ENCODE peak calls at places on chromosomes 6 and 20, in four cellular contexts. P is RPMI7951, E is foreskin fibroblast, Q is nephron progenitor cell. O is an unnamed sample.
A peak's percentile ranks its signal among the peaks of the same experiment; 100 is the strongest.

GRCh38 chr20:30811896-30812671 is 445.4 kb upstream of the DEFB115 start:
- DNase-seq in Q (no peak), E (peak; percentile 32), P (peak; percentile 48), O (no peak)

GRCh38 chr20:6698056-6698455 is 69.4 kb upstream of the BMP2 start:
- DNase-seq in E (no peak), Q (no peak), P (peak; percentile 40), O (no peak)

GRCh38 chr6:128208078-128208477 is 307.2 kb upstream of the THEMIS start:
- DNase-seq in Q (no peak), P (peak; percentile 67), E (no peak), O (no peak)

GRCh38 chr6:85868685-85869084 is 226.0 kb upstream of the SYNCRIP start:
- DNase-seq in P (no peak), Q (no peak), E (no peak), O (no peak)

GRCh38 chr6:158278015-158278414 is 34.2 kb upstream of the TULP4 start:
- DNase-seq in P (no peak), Q (no peak), E (no peak), O (no peak)

GRCh38 chr20:32072168-32072721 is 20.2 kb downstream of the HCK start:
- DNase-seq in E (no peak), P (no peak), Q (no peak), O (no peak)

GRCh38 chr6:52598123-52598823 is 21.4 kb upstream of the TRAM2 start:
- DNase-seq in Q (peak; percentile 70), P (peak; percentile 91), E (peak; percentile 77), O (peak; percentile 91)

GRCh38 chr6:154502564-154502963 is 7.9 kb downstream of the CNKSR3 start:
- DNase-seq in P (no peak), E (no peak), Q (no peak), O (no peak)

GRCh38 chr6:145139451-145139850 is 595.9 kb downstream of the EPM2A start:
- DNase-seq in Q (no peak), E (peak; percentile 81), P (peak; percentile 5), O (peak; percentile 72)

GRCh38 chr6:161257778-161258457 is 15.9 kb downstream of the AGPAT4 start:
- DNase-seq in E (peak; percentile 91), Q (no peak), P (peak; percentile 97), O (no peak)

GRCh38 chr20:64196831-64197418 is 32.7 kb downstream of the MYT1 start:
- DNase-seq in Q (no peak), P (no peak), E (no peak), O (no peak)

GRCh38 chr6:93036835-93037234 is 382.5 kb downstream of the EPHA7 start:
- DNase-seq in Q (no peak), P (no peak), E (no peak), O (peak; percentile 64)

GRCh38 chr6:45617441-45617840 is 239.7 kb upstream of the SUPT3H start:
- DNase-seq in P (peak; percentile 99), E (no peak), Q (no peak), O (no peak)

GRCh38 chr6:54722328-54722727 is 124.2 kb upstream of the FAM83B start:
- DNase-seq in Q (no peak), E (no peak), P (no peak), O (no peak)

GRCh38 chr20:51531141-51531710 is 11.3 kb downstream of the NFATC2 start:
- DNase-seq in Q (no peak), E (no peak), P (peak; percentile 71), O (no peak)

GRCh38 chr6:157800420-157801237 is 22.4 kb upstream of the SNX9 start:
- DNase-seq in P (peak; percentile 46), Q (no peak), E (peak; percentile 56), O (no peak)

GRCh38 chr6:45378324-45378926 is 691 bp upstream of the SUPT3H start:
- DNase-seq in E (no peak), P (no peak), Q (no peak), O (no peak)

GRCh38 chr6:156713548-156713947 is 63.6 kb upstream of the ARID1B start:
- DNase-seq in P (no peak), E (no peak), Q (no peak), O (no peak)

GRCh38 chr6:22880686-22881433 is 311.5 kb downstream of the HDGFL1 start:
- DNase-seq in E (peak; percentile 91), Q (no peak), P (peak; percentile 87), O (peak; percentile 15)

GRCh38 chr6:163494279-163494727 is 79.8 kb downstream of the QKI start:
- DNase-seq in E (no peak), P (peak; percentile 58), Q (no peak), O (peak; percentile 34)

GRCh38 chr20:57680131-57680716 is 29.6 kb downstream of the PMEPA1 start:
- DNase-seq in P (peak; percentile 94), E (no peak), Q (no peak), O (no peak)

GRCh38 chr20:32485770-32486248 is 99.3 kb downstream of the NOL4L start:
- DNase-seq in Q (no peak), E (no peak), P (no peak), O (no peak)

GRCh38 chr6:678515-678914 is 14.4 kb downstream of the EXOC2 start:
- DNase-seq in P (no peak), Q (no peak), E (no peak), O (no peak)

GRCh38 chr6:167691566-167692312 is 135.0 kb upstream of the AFDN start:
- DNase-seq in Q (no peak), P (no peak), E (no peak), O (no peak)

GRCh38 chr20:641516-641913 is 11.5 kb downstream of the SRXN1 start:
- DNase-seq in Q (peak; percentile 45), P (no peak), E (no peak), O (peak; percentile 65)

GRCh38 chr20:3224681-3225421 is 14.1 kb downstream of the SLC4A11 start:
- DNase-seq in E (no peak), P (no peak), Q (no peak), O (no peak)

GRCh38 chr6:164859791-164860190 is 449.6 kb downstream of the C6orf118 start:
- DNase-seq in Q (no peak), E (no peak), P (no peak), O (no peak)